ENCODE peak calls at places on chromosomes 11 and 22, in eight cellular contexts. P, Y, K, S, L, O, H and U are unnamed samples.

GRCh38 chr11:47276923-47277322 is 7.0 kb downstream of the MADD start:
- DNase-seq in P (no peak), O (no peak), S (no peak), L (no peak), H (no peak), K (no peak), Y (no peak), U (no peak)

GRCh38 chr11:35247428-35247827 is 108.5 kb downstream of the CD44 start:
- DNase-seq in Y (no peak), S (peak; percentile 26), P (no peak), O (no peak), L (no peak), H (no peak), K (no peak), U (no peak)

GRCh38 chr11:5282652-5283051 is 12.9 kb upstream of the HBE1 start:
- DNase-seq in H (no peak), K (no peak), Y (no peak), P (no peak), S (no peak), O (no peak), L (no peak), U (no peak)

GRCh38 chr11:68704887-68705286 is 20.5 kb downstream of the GAL start:
- DNase-seq in Y (no peak), O (no peak), L (no peak), S (no peak), P (no peak), H (no peak), K (no peak), U (no peak)

GRCh38 chr11:104792861-104793260 is 105.4 kb downstream of the CASP12 start:
- DNase-seq in S (no peak), K (no peak), O (no peak), H (no peak), P (no peak), L (no peak), Y (no peak), U (no peak)

GRCh38 chr11:19650929-19651487 is 61.6 kb upstream of the NAV2 start:
- DNase-seq in P (no peak), K (no peak), O (no peak), Y (no peak), S (no peak), H (no peak), L (no peak), U (no peak)

GRCh38 chr11:78351979-78352731 is 65.5 kb downstream of the GAB2 start:
- DNase-seq in Y (no peak), K (no peak), P (no peak), O (no peak), L (no peak), H (no peak), S (no peak), U (no peak)

GRCh38 chr11:10413268-10413667 is 41.8 kb upstream of the AMPD3 start:
- DNase-seq in P (no peak), L (no peak), O (no peak), Y (no peak), K (peak; percentile 36), H (no peak), S (peak; percentile 33), U (no peak)

GRCh38 chr11:120780239-120780638 is 243.7 kb upstream of the TBCEL start:
- DNase-seq in P (no peak), H (peak; percentile 12), S (no peak), O (no peak), K (no peak), Y (no peak), L (no peak), U (no peak)

GRCh38 chr22:17734197-17734596 is 40.1 kb downstream of the BID start:
- DNase-seq in S (no peak), O (no peak), L (no peak), Y (no peak), K (peak; percentile 64), P (no peak), H (peak; percentile 39), U (peak; percentile 31)

GRCh38 chr11:3732671-3733070 is 61.5 kb upstream of the CHRNA10 start:
- DNase-seq in H (peak; percentile 11), P (no peak), K (no peak), L (no peak), O (no peak), Y (no peak), S (no peak), U (no peak)

GRCh38 chr11:68253682-68254081 is 18.1 kb downstream of the C11orf24 start:
- DNase-seq in S (no peak), K (no peak), P (no peak), L (no peak), H (no peak), O (no peak), Y (no peak), U (no peak)

GRCh38 chr11:120660024-120660565 is 148.5 kb downstream of the GRIK4 start:
- DNase-seq in S (peak; percentile 41), L (no peak), K (peak; percentile 16), Y (no peak), O (no peak), P (no peak), H (peak; percentile 16), U (no peak)

GRCh38 chr22:24601217-24602104 is 1.5 kb upstream of the GGT1 start:
- DNase-seq in Y (no peak), P (no peak), L (peak; percentile 65), S (peak; percentile 89), O (no peak), K (no peak), H (no peak), U (no peak)

GRCh38 chr11:7165911-7166310 is 77.1 kb downstream of the RBMXL2 start:
- DNase-seq in L (no peak), K (no peak), O (no peak), S (no peak), Y (no peak), H (no peak), P (no peak), U (no peak)

GRCh38 chr11:12599408-12600143 is 74.6 kb upstream of the TEAD1 start:
- DNase-seq in S (peak; percentile 24), H (no peak), K (no peak), L (peak; percentile 22), P (peak; percentile 35), O (no peak), Y (no peak), U (no peak)

GRCh38 chr11:30342736-30343166 is 19.8 kb downstream of the ARL14EP start:
- DNase-seq in O (no peak), P (no peak), H (no peak), S (peak; percentile 13), Y (no peak), L (no peak), K (no peak), U (no peak)

DNA sequence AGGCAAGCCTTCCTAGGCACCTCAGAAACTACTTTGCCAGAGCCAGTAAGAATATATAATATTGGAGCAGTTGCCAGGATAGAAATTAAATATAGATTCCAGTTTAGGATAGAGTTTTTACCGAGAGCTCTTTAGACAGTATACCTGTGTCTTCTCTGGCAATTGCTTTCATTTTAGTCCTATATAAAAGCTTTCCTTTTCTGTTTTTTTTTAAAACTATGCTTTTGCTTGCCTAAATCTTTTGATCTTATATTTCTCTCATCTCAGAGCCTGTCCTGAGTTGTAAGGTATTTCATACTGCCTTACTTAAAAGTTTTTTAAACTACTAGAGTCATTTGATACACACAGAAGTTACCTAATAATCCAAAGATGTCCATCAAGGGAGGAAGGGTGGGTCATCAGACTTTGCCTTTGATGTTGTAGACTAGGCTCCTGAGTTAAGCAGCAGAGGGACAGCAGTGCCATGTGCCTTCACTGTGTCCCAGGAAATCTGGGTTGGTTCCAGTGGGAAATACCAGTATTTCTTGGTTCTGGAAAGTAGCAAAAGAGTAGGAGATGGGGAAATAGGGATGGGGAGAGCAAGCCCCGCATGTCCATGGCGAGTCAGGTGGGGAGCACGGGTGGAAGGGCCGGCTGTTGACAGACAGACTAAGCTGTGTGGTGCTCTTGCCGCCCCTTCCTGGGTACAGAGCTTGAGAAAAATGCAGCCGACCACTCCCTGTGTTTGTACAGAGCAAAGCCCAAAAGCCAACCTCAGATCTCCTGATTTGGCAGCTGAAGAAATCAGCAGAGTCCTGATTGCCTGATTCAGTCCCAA is 11.2 kb downstream of the MCAM start:
- DNase-seq in Y (no peak), P (no peak), H (peak; percentile 26), L (no peak), O (no peak), S (no peak), K (no peak), U (no peak)
- H3K4me3 ChIP-seq in Y (no peak overlapping the region), P (peak overlapping the region; percentile 26), H (peak overlapping the region; percentile 1), L (no peak overlapping the region), O (no peak overlapping the region), S (no peak overlapping the region), K (no peak overlapping the region), U (no peak overlapping the region)

GRCh38 chr11:75184757-75185156 is 33.9 kb downstream of the SLCO2B1 start:
- DNase-seq in O (no peak), S (no peak), K (no peak), P (no peak), Y (no peak), L (no peak), H (no peak), U (no peak)
- H3K4me3 ChIP-seq in O (no peak overlapping the region), S (no peak overlapping the region), K (no peak overlapping the region), P (no peak overlapping the region), Y (no peak overlapping the region), L (no peak overlapping the region), H (no peak overlapping the region), U (no peak overlapping the region)

GRCh38 chr11:108498816-108499408 is 728 bp upstream of the POGLUT3 start:
- DNase-seq in O (no peak), L (no peak), K (no peak), P (no peak), Y (no peak), S (peak; percentile 13), H (no peak), U (no peak)
- H3K4me3 ChIP-seq in O (peak overlapping the region; percentile 57), L (peak overlapping the region; percentile 64), K (peak overlapping the region; percentile 61), P (peak overlapping the region; percentile 68), Y (peak overlapping the region; percentile 57), S (peak overlapping the region; percentile 78), H (peak overlapping the region; percentile 86), U (peak overlapping the region; percentile 65)

GRCh38 chr22:45007946-45008852 is 1.6 kb downstream of the PHF21B start:
- DNase-seq in O (no peak), S (no peak), H (peak; percentile 21), P (no peak), L (no peak), Y (no peak), K (no peak), U (no peak)

GRCh38 chr22:45007247-45007945 is 2.4 kb downstream of the PHF21B start:
- DNase-seq in Y (no peak), K (peak; percentile 2), P (no peak), H (peak; percentile 56), O (no peak), S (no peak), L (peak; percentile 40), U (no peak)

GRCh38 chr22:45006873-45007246 is 2.9 kb downstream of the PHF21B start:
- DNase-seq in Y (no peak), S (no peak), H (no peak), K (no peak), L (peak; percentile 43), P (no peak), O (no peak), U (no peak)

GRCh38 chr22:45008853-45009751 is 703 bp downstream of the PHF21B start:
- DNase-seq in O (no peak), P (no peak), L (no peak), Y (no peak), S (no peak), K (no peak), H (no peak), U (no peak)

GRCh38 chr22:45006101-45006872 is 3.5 kb downstream of the PHF21B start:
- DNase-seq in P (no peak), K (no peak), S (no peak), Y (no peak), L (no peak), O (no peak), H (no peak), U (no peak)
- H3K4me3 ChIP-seq in P (no peak overlapping the region), K (no peak overlapping the region), S (no peak overlapping the region), Y (no peak overlapping the region), L (peak overlapping the region; percentile 52), O (no peak overlapping the region), H (peak overlapping the region; percentile 8), U (no peak overlapping the region)

GRCh38 chr22:37283393-37283937 is 1.2 kb downstream of the CYTH4 start:
- DNase-seq in H (no peak), K (no peak), P (no peak), L (no peak), S (peak; percentile 62), Y (no peak), O (no peak), U (no peak)
- H3K4me3 ChIP-seq in H (no peak overlapping the region), K (no peak overlapping the region), P (peak overlapping the region; percentile 29), L (peak overlapping the region; percentile 33), S (peak overlapping the region; percentile 30), Y (no peak overlapping the region), O (no peak overlapping the region), U (no peak overlapping the region)